ENCODE peak calls at places on chromosomes 7 and 10, in ten cellular contexts. M is small intestine; I is PC-9; Z is HepG2; J is neuronal stem cell; D is right cardiac atrium; F is psoas muscle; U is naive thymus-derived CD4-positive, alpha-beta T cell; V is H1; S is hepatocyte. Y is an unnamed sample.
A peak's percentile ranks its signal among the peaks of the same experiment; 100 is the strongest.

GRCh38 chr7:46282155-46282554 is 361.1 kb upstream of the IGFBP3 start:
- DNase-seq in U (no peak), D (no peak), J (peak; percentile 64), M (no peak), I (no peak), F (no peak), Z (no peak), V (no peak), S (no peak), Y (no peak)

GRCh38 chr10:132934953-132935352 is 7.4 kb downstream of the CFAP46 start:
- DNase-seq in I (no peak), Z (no peak), U (no peak), M (no peak), D (no peak), J (no peak), S (no peak), V (no peak), F (no peak), Y (no peak)

GRCh38 chr7:12221414-12221813 is 10.3 kb downstream of the TMEM106B start:
- DNase-seq in V (no peak), J (no peak), I (no peak), M (no peak), Z (no peak), F (no peak), S (no peak), D (no peak), U (no peak), Y (no peak)

GRCh38 chr7:77415822-77416620 is at the start of gene GSAP:
- DNase-seq in D (peak; percentile 62), F (peak; percentile 62), I (no peak), Z (no peak), S (peak; percentile 76), U (peak; percentile 43), V (peak; percentile 75), J (peak; percentile 26), M (peak; percentile 80), Y (no peak)

GRCh38 chr7:16739863-16740622 is 13.5 kb upstream of the TSPAN13 start:
- DNase-seq in M (peak; percentile 48), U (no peak), F (no peak), Z (no peak), J (no peak), V (no peak), I (peak; percentile 73), D (peak; percentile 56), S (peak; percentile 83), Y (no peak)

GRCh38 chr7:107563072-107563760 is 504 bp downstream of the COG5 start:
- DNase-seq in F (no peak), U (peak; percentile 16), J (no peak), I (peak; percentile 49), Z (peak; percentile 37), M (peak; percentile 60), S (no peak), D (no peak), V (no peak), Y (no peak)

GRCh38 chr10:42876476-42876875 is 93.9 kb downstream of the BMS1 start:
- DNase-seq in F (no peak), V (no peak), Z (no peak), M (no peak), J (no peak), S (no peak), I (no peak), U (no peak), D (no peak), Y (no peak)

GRCh38 chr7:150356265-150356897 is 12.2 kb upstream of the REPIN1 start:
- DNase-seq in M (no peak), U (peak; percentile 48), J (peak; percentile 51), V (no peak), S (no peak), Z (peak; percentile 49), F (no peak), D (no peak), I (no peak), Y (no peak)

GRCh38 chr7:1848911-1849311 is 178.8 kb downstream of the ELFN1 start:
- DNase-seq in V (no peak), I (no peak), U (no peak), Z (no peak), D (peak; percentile 3), S (no peak), M (no peak), F (peak; percentile 2), J (no peak), Y (no peak)

GRCh38 chr7:129778770-129779601 is 167.5 kb downstream of the NRF1 start:
- DNase-seq in F (no peak), V (peak; percentile 67), I (peak; percentile 33), J (no peak), D (no peak), S (peak; percentile 50), M (peak; percentile 12), U (no peak), Z (no peak), Y (no peak)

GRCh38 chr7:48168159-48168558 is 3.1 kb upstream of the ABCA13 start:
- DNase-seq in I (peak; percentile 58), D (no peak), J (no peak), F (no peak), Z (no peak), M (peak; percentile 48), S (no peak), U (no peak), V (no peak), Y (no peak)

GRCh38 chr7:144818516-144818915 is 17.3 kb downstream of the TPK1 start:
- DNase-seq in V (no peak), Z (no peak), F (no peak), U (peak; percentile 74), M (no peak), D (no peak), I (peak; percentile 4), S (no peak), J (no peak), Y (no peak)

GRCh38 chr10:71337219-71337625 is 18.2 kb downstream of the SLC29A3 start:
- DNase-seq in I (peak; percentile 59), V (peak; percentile 49), M (peak; percentile 24), S (no peak), U (no peak), Z (no peak), J (no peak), F (no peak), D (no peak), Y (no peak)

GRCh38 chr7:154735766-154736165 is 267.2 kb downstream of the PAXIP1 start:
- DNase-seq in S (no peak), J (no peak), Z (no peak), F (no peak), V (no peak), U (no peak), I (no peak), M (no peak), D (no peak), Y (no peak)

DNA sequence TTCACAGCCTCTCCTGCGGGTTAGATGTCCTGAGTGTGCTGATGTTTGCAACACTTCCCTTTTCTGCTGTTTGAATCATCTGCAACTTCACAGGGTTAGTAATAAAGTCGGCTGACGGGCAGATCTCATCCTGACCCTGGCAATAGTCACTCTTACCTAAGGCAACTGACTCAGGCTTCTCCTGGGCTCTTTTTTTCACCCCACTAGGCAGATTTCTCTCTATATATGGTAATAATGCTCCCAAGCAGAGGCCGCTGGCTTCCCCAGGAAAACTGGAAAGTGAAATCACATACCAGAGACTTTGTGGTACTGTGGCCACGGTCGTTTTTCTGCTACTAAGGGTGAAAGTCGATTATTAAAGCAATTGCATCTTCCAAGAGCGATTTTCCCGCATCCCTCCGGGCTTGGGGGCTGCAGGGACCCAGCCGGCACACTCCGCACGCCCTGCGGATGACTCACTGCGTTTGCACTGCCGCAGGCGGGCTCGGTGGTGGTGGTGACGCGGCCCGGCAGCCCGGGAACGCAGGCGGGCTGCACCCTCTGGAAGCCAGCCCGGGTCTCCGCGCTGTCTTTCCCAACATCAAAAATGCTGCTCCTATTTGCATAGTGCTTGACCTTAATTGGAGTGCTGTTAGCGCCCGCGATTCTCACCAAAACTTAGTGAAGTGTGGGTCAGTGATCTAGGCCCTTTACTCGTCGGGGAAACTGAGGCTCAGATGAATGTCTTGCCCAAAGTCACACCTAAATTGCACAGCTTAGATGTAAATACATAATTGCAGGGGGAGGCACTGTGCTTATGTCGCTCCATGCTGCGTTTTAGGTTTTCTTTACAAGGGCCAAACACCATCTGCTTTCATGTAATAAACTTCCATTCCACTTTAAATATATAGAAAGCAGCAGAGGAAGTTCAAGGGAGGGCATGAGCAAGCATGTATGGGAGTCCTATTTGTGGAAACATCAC is 47.6 kb upstream of the ITGB1 start:
- DNase-seq in S (peak; percentile 90), U (no peak), F (peak; percentile 86), M (peak; percentile 68), D (peak; percentile 88), J (peak; percentile 18), I (peak; percentile 88), V (peak; percentile 73), Z (peak; percentile 59), Y (no peak)
- H3K4me3 ChIP-seq in S (peak overlapping the region; percentile 9), U (peak overlapping the region; percentile 28), F (peak overlapping the region; percentile 67), M (no peak overlapping the region), D (peak overlapping the region; percentile 63), J (peak overlapping the region; percentile 54), I (peak overlapping the region; percentile 57), V (peak overlapping the region; percentile 32), Z (peak overlapping the region; percentile 71), Y (peak overlapping the region; percentile 73)

GRCh38 chr7:158044156-158044823 is 543.3 kb downstream of the PTPRN2 start:
- DNase-seq in Z (no peak), V (no peak), S (no peak), I (no peak), J (no peak), M (no peak), F (no peak), D (no peak), U (no peak), Y (no peak)
- H3K9me3 ChIP-seq in Z (peaks cover 11% of the 10 kb centered on the region), V (peaks cover 9% of the 10 kb centered on the region), S (no peaks in the 10 kb centered on the region), I (no peaks in the 10 kb centered on the region), J (peaks cover 1% of the 10 kb centered on the region), M (peaks cover 2% of the 10 kb centered on the region), F (no peaks in the 10 kb centered on the region), D (no peaks in the 10 kb centered on the region), U (no peaks in the 10 kb centered on the region), Y (no peaks in the 10 kb centered on the region)

DNA sequence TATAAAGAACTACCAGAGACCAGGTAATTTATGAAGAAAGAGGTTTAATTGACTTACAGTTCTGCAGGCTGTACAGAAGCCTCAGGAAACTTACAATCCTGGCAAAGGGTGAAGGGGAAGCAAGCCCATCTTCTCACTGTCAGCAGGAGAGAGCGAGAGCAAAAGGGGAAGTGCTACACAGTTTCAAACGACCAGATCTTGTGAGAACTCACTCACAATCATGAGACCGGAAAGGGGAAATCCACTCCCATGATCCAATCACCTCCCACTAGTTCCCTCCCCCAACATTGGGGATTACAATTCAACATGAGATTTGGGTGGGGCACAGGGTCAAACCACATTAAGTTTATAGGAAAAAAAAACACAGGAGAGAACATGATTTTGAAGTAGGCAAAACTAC is 222.1 kb upstream of the SHH start:
- DNase-seq in Z (no peak), V (no peak), U (no peak), I (no peak), D (no peak), F (no peak), J (no peak), S (no peak), M (no peak), Y (no peak)
- H3K4me3 ChIP-seq in Z (no peak overlapping the region), V (no peak overlapping the region), U (no peak overlapping the region), I (no peak overlapping the region), D (no peak overlapping the region), F (no peak overlapping the region), J (no peak overlapping the region), S (no peak overlapping the region), M (no peak overlapping the region), Y (no peak overlapping the region)

DNA sequence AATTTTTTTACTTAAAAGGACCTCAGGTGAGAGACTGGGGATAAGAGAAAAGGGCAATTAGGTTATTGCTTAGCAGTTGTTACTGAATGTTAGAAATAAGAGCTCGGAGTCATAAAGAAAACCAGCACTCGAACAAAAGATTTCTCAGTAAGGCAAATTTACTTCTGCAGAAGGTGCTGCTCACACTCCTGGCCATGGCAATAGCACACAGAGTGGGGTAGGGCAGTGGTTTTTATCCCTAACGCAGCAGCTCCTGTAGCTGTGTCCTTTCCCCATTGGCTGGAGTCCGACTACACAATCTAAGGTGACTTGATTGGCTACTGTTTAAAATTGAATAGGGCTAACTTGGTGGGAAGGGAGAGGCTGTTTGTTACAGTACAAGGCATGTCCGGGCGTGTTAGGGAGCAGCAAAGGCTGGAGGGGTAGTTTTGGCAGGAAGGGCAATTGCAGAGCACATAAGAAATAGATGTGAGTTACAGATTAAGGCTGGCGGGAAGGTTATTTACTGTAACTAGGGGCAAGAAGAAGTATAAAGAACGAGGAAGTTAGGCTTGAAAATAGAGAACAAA is 112.1 kb downstream of the AKR1D1 start:
- DNase-seq in I (no peak), D (no peak), J (no peak), Z (no peak), M (no peak), F (no peak), V (no peak), U (no peak), S (no peak), Y (no peak)
- H3K9me3 ChIP-seq in I (peaks cover 16% of the 10 kb centered on the region), D (peaks cover 2% of the 10 kb centered on the region), J (peaks cover 39% of the 10 kb centered on the region), Z (peaks cover 16% of the 10 kb centered on the region), M (no peaks in the 10 kb centered on the region), F (peaks cover 14% of the 10 kb centered on the region), V (no peaks in the 10 kb centered on the region), U (no peaks in the 10 kb centered on the region), S (no peaks in the 10 kb centered on the region), Y (peaks cover 2% of the 10 kb centered on the region)

Y was measured in SK-N-MC.